ENCODE peak calls at places on chromosomes 1 and 21, in nine cellular contexts. U, D, S, C, N, B, K, G and Q are unnamed samples.

GRCh38 chr1:7639435-7640131 is 131.5 kb upstream of the VAMP3 start:
- DNase-seq in S (no peak), K (no peak), B (no peak), D (no peak), G (no peak), N (no peak), U (no peak), C (no peak), Q (no peak)

GRCh38 chr1:162631546-162632233 is 574 bp upstream of the DDR2 start:
- DNase-seq in S (no peak), K (no peak), G (no peak), C (no peak), N (peak; percentile 53), U (peak; percentile 75), B (no peak), D (no peak), Q (peak; percentile 54)

GRCh38 chr1:145777357-145778145 is 46.3 kb downstream of the RNF115 start:
- DNase-seq in C (no peak), G (no peak), B (no peak), D (no peak), K (no peak), U (no peak), N (no peak), S (no peak), Q (no peak)

GRCh38 chr1:176628775-176629174 is 165.8 kb downstream of the PAPPA2 start:
- DNase-seq in D (no peak), B (no peak), G (no peak), U (no peak), S (no peak), N (no peak), C (no peak), K (no peak), Q (no peak)

GRCh38 chr1:46595127-46595526 is 8.9 kb downstream of the MKNK1 start:
- DNase-seq in U (no peak), S (no peak), D (no peak), N (no peak), G (no peak), C (peak; percentile 79), B (peak; percentile 49), K (no peak), Q (peak; percentile 66)

GRCh38 chr1:51973587-51974474 is 16.7 kb downstream of the RAB3B start:
- DNase-seq in K (no peak), B (no peak), N (no peak), S (no peak), U (no peak), G (no peak), C (no peak), D (peak; percentile 53), Q (no peak)

GRCh38 chr1:89396902-89397301 is 33.0 kb downstream of the GBP6 start:
- DNase-seq in K (no peak), C (no peak), S (no peak), N (no peak), U (no peak), D (no peak), G (no peak), B (no peak), Q (no peak)

GRCh38 chr21:42929969-42930368 is 4.5 kb upstream of the ERVH48-1 start:
- DNase-seq in D (no peak), N (no peak), B (no peak), G (no peak), U (no peak), S (no peak), K (no peak), C (no peak), Q (no peak)

GRCh38 chr1:26831546-26832248 is 5.2 kb downstream of the ZDHHC18 start:
- DNase-seq in C (no peak), B (no peak), N (no peak), D (no peak), S (no peak), U (no peak), G (no peak), K (no peak), Q (no peak)

GRCh38 chr1:53186533-53186932 is 10.1 kb upstream of the CPT2 start:
- DNase-seq in D (no peak), B (no peak), N (no peak), C (no peak), U (no peak), G (no peak), K (no peak), S (no peak), Q (no peak)
- TF ChIP-seq CTCF in D (no peak), B (no peak), N (no peak), C (no peak), U (no peak), G (no peak), K (no peak), S (no peak), Q (no peak)

DNA sequence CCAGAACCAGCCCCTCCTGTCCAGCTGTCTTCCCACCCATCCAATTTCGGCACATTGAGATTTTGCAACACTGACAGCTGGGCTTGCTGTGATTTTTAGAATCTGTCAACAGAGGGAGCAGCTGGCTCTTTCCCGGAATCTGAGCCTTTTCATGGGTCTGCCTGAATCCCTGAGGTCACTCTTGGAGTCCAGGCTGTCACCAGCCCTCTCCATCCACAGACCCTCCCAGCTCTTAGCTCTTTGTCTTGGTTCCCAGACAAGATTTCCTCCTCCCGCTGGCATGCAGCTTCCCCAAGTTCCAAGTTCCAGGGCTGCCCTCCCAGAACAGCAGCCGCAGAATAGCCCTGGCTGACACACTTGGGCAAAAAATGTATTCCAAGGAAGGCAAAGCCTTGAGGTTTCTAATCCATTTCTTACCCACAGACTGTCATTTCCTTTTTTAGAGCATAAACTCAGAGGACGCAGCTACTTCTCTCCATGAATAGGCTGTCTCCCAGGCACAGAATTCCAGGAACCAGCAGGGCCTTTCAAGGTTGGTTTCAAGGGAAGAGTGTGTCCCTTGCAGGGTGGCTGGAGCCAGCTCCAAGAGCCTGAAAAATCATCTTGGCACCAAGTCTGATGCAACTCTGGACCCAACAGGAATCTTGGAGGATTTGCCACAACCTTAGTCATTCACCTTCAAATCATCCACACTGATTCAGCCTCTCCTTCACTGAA is 7.1 kb upstream of the TMEM61 start:
- DNase-seq in N (no peak), U (peak; percentile 33), B (peak; percentile 51), K (no peak), D (no peak), C (peak; percentile 69), G (no peak), S (no peak), Q (peak; percentile 46)
- TF ChIP-seq CTCF in N (no peak), U (peak; percentile 65), B (no peak), K (peak; percentile 62), D (no peak), C (peak; percentile 30), G (peak; percentile 35), S (no peak), Q (peak; percentile 49)

GRCh38 chr21:15852146-15852545 is 122.4 kb downstream of the USP25 start:
- DNase-seq in N (no peak), C (no peak), G (no peak), U (no peak), K (no peak), B (no peak), D (no peak), S (no peak), Q (no peak)

GRCh38 chr21:15848632-15849031 is 118.8 kb downstream of the USP25 start:
- DNase-seq in N (no peak), C (no peak), B (no peak), U (peak; percentile 43), G (no peak), K (no peak), S (no peak), D (no peak), Q (no peak)

GRCh38 chr21:15849161-15849560 is 119.4 kb downstream of the USP25 start:
- DNase-seq in K (no peak), S (no peak), B (no peak), U (no peak), C (no peak), G (no peak), N (no peak), D (no peak), Q (no peak)

GRCh38 chr21:15850645-15851044 is 120.9 kb downstream of the USP25 start:
- DNase-seq in C (no peak), K (no peak), S (no peak), D (no peak), N (no peak), U (peak; percentile 43), B (no peak), G (no peak), Q (no peak)

DNA sequence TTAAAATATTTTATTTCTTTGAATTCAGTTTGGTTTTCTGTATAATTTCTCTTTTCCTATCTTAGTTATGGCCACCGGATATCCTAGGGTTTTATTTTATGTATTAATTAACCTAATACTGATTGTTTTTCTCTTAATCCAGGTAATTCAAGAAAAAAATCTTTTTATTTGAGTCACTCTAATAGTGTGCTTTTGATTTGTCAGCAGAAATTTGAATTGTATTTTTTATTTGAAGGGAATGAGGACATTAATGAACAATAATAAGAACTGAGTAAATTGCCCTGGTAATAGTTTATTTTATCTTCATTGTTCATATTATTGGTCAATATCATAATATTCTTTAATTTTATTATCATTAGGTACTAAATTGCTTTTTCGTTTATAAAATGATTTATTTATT is 120.1 kb downstream of the USP25 start:
- DNase-seq in K (no peak), B (no peak), C (no peak), S (no peak), U (no peak), N (no peak), G (no peak), D (no peak), Q (no peak)
- TF ChIP-seq CTCF in K (no peak), B (no peak), C (no peak), S (no peak), U (no peak), N (no peak), G (no peak), D (no peak), Q (no peak)

GRCh38 chr1:78142731-78143130 is 97.0 kb downstream of the GIPC2 start:
- DNase-seq in G (peak; percentile 20), K (no peak), B (no peak), C (no peak), S (no peak), U (no peak), N (no peak), D (no peak), Q (no peak)
- TF ChIP-seq CTCF in G (no peak), K (no peak), B (no peak), C (no peak), S (no peak), U (no peak), N (no peak), D (no peak), Q (no peak)

GRCh38 chr1:13807213-13807612 is 107.2 kb downstream of the PRDM2 start:
- DNase-seq in N (peak; percentile 43), G (no peak), K (no peak), U (peak; percentile 18), C (no peak), S (no peak), B (peak; percentile 68), D (peak; percentile 65), Q (no peak)

GRCh38 chr1:13806108-13806507 is 106.1 kb downstream of the PRDM2 start:
- DNase-seq in B (no peak), C (no peak), G (no peak), N (no peak), S (no peak), D (no peak), U (no peak), K (no peak), Q (no peak)

GRCh38 chr1:13812456-13813397 is 112.7 kb downstream of the PRDM2 start:
- DNase-seq in C (no peak), U (no peak), D (no peak), N (no peak), B (peak; percentile 28), K (no peak), S (no peak), G (no peak), Q (no peak)

GRCh38 chr1:13808729-13809131 is 108.7 kb downstream of the PRDM2 start:
- DNase-seq in C (peak; percentile 86), U (peak; percentile 45), S (no peak), D (peak; percentile 71), K (no peak), G (no peak), B (no peak), N (peak; percentile 75), Q (peak; percentile 23)

GRCh38 chr1:13809461-13810159 is 109.6 kb downstream of the PRDM2 start:
- DNase-seq in K (no peak), B (no peak), G (no peak), U (no peak), D (peak; percentile 35), S (no peak), N (no peak), C (no peak), Q (no peak)
- TF ChIP-seq CTCF in K (no peak), B (no peak), G (no peak), U (no peak), D (no peak), S (no peak), N (no peak), C (no peak), Q (no peak)